ENCODE peak calls at places on chromosomes 11 and 22, in six cellular contexts. L is Panc1; B is IMR-90; G is naive thymus-derived CD4-positive, alpha-beta T cell; M is mucosa of descending colon; H is H9. T is an unnamed sample. For H3K4me1, the result is how much of the 10 kb centered on the place peaks cover.

GRCh38 chr11:134394311-134394710 is 17.7 kb downstream of the B3GAT1 start:
- DNase-seq in L (no peak), B (no peak), G (no peak), M (no peak), H (no peak), T (no peak)

GRCh38 chr22:44398791-44399190 is 86.0 kb upstream of the SHISAL1 start:
- DNase-seq in L (no peak), B (no peak), G (no peak), M (no peak), H (peak), T (peak)

GRCh38 chr22:37172266-37173245 is 15.5 kb downstream of the C1QTNF6 start:
- DNase-seq in L (no peak), B (no peak), G (no peak), M (no peak), H (no peak), T (peak)

GRCh38 chr11:9089636-9090035 is 1.8 kb downstream of the SCUBE2 start:
- DNase-seq in L (no peak), B (no peak), G (no peak), M (peak), H (no peak), T (no peak)

GRCh38 chr11:107293677-107294344 is 163.8 kb downstream of the CWF19L2 start:
- DNase-seq in L (no peak), B (no peak), G (no peak), M (peak), H (peak), T (no peak)

GRCh38 chr11:31445621-31446020 is 63.8 kb downstream of the IMMP1L start:
- DNase-seq in L (no peak), B (no peak), G (no peak), M (no peak), H (no peak), T (no peak)

GRCh38 chr11:21343204-21343603 is 673.8 kb downstream of the NELL1 start:
- DNase-seq in L (no peak), B (no peak), G (no peak), M (no peak), H (no peak), T (no peak)

GRCh38 chr11:86292912-86293606 is 9.0 kb upstream of the HIKESHI start:
- DNase-seq in L (no peak), B (no peak), G (no peak), M (no peak), H (no peak), T (no peak)

GRCh38 chr11:2300936-2301630 is 635 bp downstream of the C11orf21 start:
- DNase-seq in L (no peak), B (no peak), G (peak), M (peak), H (no peak), T (peak)

GRCh38 chr11:96736591-96736990 is 346.8 kb downstream of the JRKL start:
- DNase-seq in L (no peak), B (no peak), G (no peak), M (no peak), H (no peak), T (no peak)

GRCh38 chr22:50684501-50684900 is 11.9 kb downstream of the SHANK3 start:
- DNase-seq in L (no peak), B (no peak), G (no peak), M (no peak), H (no peak), T (no peak)

GRCh38 chr11:73269353-73270088 is 2.6 kb upstream of the P2RY6 start:
- DNase-seq in L (no peak), B (no peak), G (no peak), M (no peak), H (peak), T (no peak)

GRCh38 chr11:95330332-95330731 is 99.3 kb upstream of the SESN3 start:
- DNase-seq in L (no peak), B (no peak), G (no peak), M (no peak), H (no peak), T (no peak)

GRCh38 chr22:32352681-32353080 is 5.0 kb upstream of the RFPL3 start:
- DNase-seq in L (no peak), B (no peak), G (no peak), M (no peak), H (no peak), T (no peak)

GRCh38 chr11:15101072-15101701 is 13.5 kb upstream of the INSC start:
- DNase-seq in L (peak), B (peak), G (peak), M (peak), H (peak), T (no peak)

DNA sequence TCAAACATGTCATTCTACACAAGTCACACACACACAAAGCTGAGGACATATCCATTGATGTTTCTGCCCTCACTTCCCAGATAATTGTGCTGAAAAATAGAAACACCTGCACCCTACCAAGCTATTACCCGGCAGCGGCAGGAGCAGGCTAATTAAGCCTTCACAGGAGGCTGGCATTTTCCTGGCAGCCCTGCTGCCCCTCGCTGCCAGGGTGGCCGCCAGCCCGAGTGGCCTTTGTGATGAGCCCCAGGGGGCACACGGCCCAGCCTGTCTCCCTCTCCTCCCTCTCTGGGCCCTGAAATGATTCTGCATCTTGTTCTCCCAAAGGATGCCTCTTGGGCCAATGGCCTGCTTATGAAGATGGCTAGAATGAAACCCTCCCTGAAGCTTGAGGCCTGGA is 76.2 kb upstream of the TP53I11 start:
- DNase-seq in L (no peak), B (no peak), G (no peak), M (no peak), H (no peak), T (no peak)
- H3K4me1 ChIP-seq in L (under half), B (under half), G (under half), M (under half), H (under half), T (under half)

GRCh38 chr11:46564459-46564858 is 29.4 kb downstream of the AMBRA1 start:
- DNase-seq in L (peak), B (peak), G (no peak), M (no peak), H (no peak), T (no peak)

GRCh38 chr11:46565248-46565835 is 28.5 kb downstream of the AMBRA1 start:
- DNase-seq in L (no peak), B (no peak), G (no peak), M (no peak), H (no peak), T (no peak)

GRCh38 chr11:46559815-46560214 is 34.0 kb downstream of the AMBRA1 start:
- DNase-seq in L (no peak), B (no peak), G (no peak), M (no peak), H (no peak), T (no peak)

GRCh38 chr11:46560300-46561025 is 33.4 kb downstream of the AMBRA1 start:
- DNase-seq in L (no peak), B (peak), G (peak), M (peak), H (no peak), T (no peak)

DNA sequence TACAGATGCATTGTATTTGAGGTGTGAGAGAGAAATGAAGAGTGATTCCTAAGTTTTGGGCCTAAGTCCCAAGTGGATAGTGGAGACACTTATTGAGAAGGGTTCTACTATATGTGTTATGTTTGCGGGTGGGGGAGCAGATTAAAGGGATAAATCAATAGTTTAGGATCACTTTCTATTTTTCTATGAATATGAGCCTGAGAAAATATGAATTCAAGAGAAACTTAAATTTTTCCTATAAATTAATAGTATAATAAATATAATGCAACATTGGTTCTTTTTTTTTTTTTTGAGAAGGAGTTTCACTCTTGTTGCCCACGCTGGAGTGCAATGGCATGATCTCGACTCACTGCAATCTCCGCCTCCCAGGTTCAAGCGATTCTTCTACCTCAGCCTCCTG is 31.3 kb downstream of the AMBRA1 start:
- DNase-seq in L (no peak), B (no peak), G (no peak), M (no peak), H (no peak), T (no peak)
- H3K4me1 ChIP-seq in L (under half), B (under half), G (under half), M (under half), H (under half), T (under half)

GRCh38 chr22:23226497-23226850 is 46.2 kb downstream of the BCR start:
- DNase-seq in L (no peak), B (no peak), G (no peak), M (no peak), H (no peak), T (no peak)

GRCh38 chr22:23227380-23227779 is 47.1 kb downstream of the BCR start:
- DNase-seq in L (no peak), B (no peak), G (no peak), M (no peak), H (no peak), T (no peak)

GRCh38 chr22:23223566-23224317 is 43.4 kb downstream of the BCR start:
- DNase-seq in L (no peak), B (no peak), G (no peak), M (peak), H (no peak), T (peak)

GRCh38 chr22:23225337-23225723 is 45.0 kb downstream of the BCR start:
- DNase-seq in L (no peak), B (no peak), G (no peak), M (no peak), H (no peak), T (peak)

DNA sequence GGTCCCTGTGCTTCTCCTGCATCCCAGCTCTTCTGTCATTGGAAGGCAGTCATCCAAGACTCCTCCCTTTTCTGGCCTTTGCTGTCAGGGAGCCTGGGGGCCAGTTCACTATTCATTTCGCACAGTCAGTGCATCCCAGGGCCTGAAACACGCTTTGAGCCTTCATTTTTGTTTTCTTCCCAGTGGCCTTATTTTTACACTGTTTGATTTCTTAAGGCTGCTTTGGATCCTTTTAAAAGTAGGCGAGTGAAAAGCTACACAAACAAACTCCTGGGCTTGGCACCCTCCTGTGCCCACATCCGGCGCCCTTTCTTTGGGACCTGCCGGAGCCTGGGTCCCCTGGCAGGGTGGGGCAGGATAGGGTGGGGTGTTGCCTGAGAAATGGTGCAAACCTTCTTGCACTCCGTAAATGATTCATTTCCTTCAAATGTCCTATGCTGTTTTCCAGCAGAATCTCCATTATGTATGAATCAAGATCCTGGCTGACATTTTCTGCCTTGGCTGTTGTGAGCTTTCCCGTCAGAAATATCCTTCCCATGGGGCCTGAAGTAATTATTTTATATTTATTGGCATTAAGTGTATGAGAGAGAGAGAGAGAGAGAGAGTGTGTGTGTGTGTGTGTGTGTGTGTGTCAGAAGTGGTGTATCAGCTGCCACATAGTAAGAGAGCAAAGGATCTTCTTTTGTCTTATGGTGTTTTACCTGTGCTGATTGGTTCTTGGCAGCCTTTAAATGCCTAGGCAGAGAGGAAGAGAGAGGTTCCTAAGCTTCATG is 45.6 kb downstream of the BCR start:
- DNase-seq in L (no peak), B (no peak), G (peak), M (peak), H (no peak), T (peak)
- H3K4me1 ChIP-seq in L (under half), B (under half), G (half or more), M (under half), H (under half), T (under half)

GRCh38 chr11:44952082-44952481 is 1.4 kb upstream of the TP53I11 start:
- DNase-seq in L (no peak), B (no peak), G (no peak), M (peak), H (no peak), T (no peak)
- H3K4me1 ChIP-seq in L (under half), B (under half), G (under half), M (under half), H (under half), T (under half)

DNA sequence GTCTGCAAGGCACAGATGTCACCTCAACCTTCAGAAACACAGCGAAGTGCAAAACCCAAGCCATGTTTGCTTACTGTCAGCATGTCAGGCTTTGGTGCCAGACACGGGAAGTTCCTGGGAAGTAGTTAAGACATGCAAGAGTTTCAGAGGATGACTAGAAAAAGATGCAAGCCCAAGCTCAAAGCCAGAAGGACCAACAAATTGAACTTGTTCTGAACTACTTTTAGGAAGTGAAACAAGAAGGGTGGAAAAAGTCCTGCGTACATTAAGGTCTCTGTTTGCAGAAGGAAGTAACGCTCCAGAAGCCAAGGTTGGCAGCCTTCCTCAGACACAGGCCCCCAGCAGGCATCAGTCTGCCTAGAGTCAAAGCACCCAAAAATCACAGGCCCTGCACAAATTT is 2.6 kb downstream of the AP1B1 start:
- DNase-seq in L (no peak), B (no peak), G (no peak), M (no peak), H (no peak), T (no peak)
- H3K4me1 ChIP-seq in L (under half), B (under half), G (under half), M (half or more), H (under half), T (under half)

GRCh38 chr11:71333473-71333872 is 81.1 kb upstream of the SHANK2 start:
- DNase-seq in L (no peak), B (no peak), G (no peak), M (no peak), H (no peak), T (peak)
- H3K4me1 ChIP-seq in L (under half), B (under half), G (under half), M (under half), H (under half), T (under half)

DNA sequence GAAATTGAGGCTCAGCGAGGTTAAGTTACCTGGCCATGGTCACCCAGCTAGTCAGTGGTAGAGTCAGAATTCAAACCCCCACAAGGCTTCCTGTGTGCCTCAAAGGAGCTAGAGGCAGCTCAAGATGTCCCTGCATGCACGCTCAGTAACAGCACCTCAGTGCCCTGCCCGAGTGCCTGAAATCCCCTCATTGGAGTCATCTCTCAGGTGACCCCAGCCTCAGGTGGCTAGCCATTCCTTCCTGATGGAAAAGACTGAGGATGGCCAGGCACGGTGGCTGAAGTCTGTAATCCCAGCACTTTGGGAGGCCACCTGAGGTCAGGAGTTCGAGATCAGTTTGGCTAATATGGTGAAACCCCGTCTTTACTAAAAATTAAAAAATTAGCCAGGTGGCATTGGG is 36.9 kb downstream of the LIF start:
- DNase-seq in L (no peak), B (no peak), G (no peak), M (no peak), H (no peak), T (no peak)
- H3K4me1 ChIP-seq in L (half or more), B (half or more), G (under half), M (under half), H (under half), T (under half)

T was measured in kidney.